ENCODE peak calls at places on chromosomes 13 and 19, in eight cellular contexts. R is upper lobe of left lung, B is suprapubic skin, D is Panc1, K is SK-N-SH, W is HL-60, M is breast epithelium, X is stomach. O is an unnamed sample. For H3K27me3, the result is how much of the 10 kb centered on the place peaks cover.

GRCh38 chr13:101303512-101303911 is 112.8 kb downstream of the NALCN start:
- DNase-seq in R (no peak), B (no peak), D (no peak), K (peak), W (no peak), M (no peak), X (no peak), O (no peak)

GRCh38 chr13:93746589-93746988 is 520.0 kb downstream of the GPC6 start:
- DNase-seq in R (no peak), B (no peak), D (no peak), K (no peak), W (no peak), M (no peak), X (no peak), O (no peak)

GRCh38 chr13:109207618-109208017 is 578.2 kb downstream of the MYO16 start:
- DNase-seq in R (no peak), B (no peak), D (no peak), K (no peak), W (no peak), M (no peak), X (no peak), O (no peak)

GRCh38 chr19:17944301-17944700 is 11.5 kb downstream of the CCDC124 start:
- DNase-seq in R (no peak), B (no peak), D (no peak), K (no peak), W (no peak), M (no peak), X (no peak), O (no peak)

GRCh38 chr19:11418518-11419506 is at the start of gene RGL3:
- DNase-seq in R (peak), B (no peak), D (no peak), K (peak), W (no peak), M (no peak), X (peak), O (peak)

GRCh38 chr19:43311706-43312105 is 41.8 kb upstream of the CD177 start:
- DNase-seq in R (no peak), B (no peak), D (no peak), K (no peak), W (no peak), M (no peak), X (no peak), O (no peak)

GRCh38 chr13:45055198-45055901 is 65.0 kb upstream of the GTF2F2 start:
- DNase-seq in R (no peak), B (no peak), D (peak), K (no peak), W (no peak), M (no peak), X (no peak), O (no peak)

GRCh38 chr13:82688400-82688999 is 1193.8 kb downstream of the SLITRK1 start:
- DNase-seq in R (no peak), B (no peak), D (no peak), K (no peak), W (no peak), M (no peak), X (no peak), O (no peak)

GRCh38 chr13:28355822-28356371 is 139.0 kb downstream of the FLT1 start:
- DNase-seq in R (no peak), B (no peak), D (no peak), K (no peak), W (no peak), M (no peak), X (no peak), O (no peak)

GRCh38 chr13:44668707-44669106 is 92.6 kb upstream of the TSC22D1 start:
- DNase-seq in R (no peak), B (no peak), D (no peak), K (no peak), W (no peak), M (no peak), X (no peak), O (no peak)

GRCh38 chr13:33722216-33722900 is 95.6 kb upstream of the RFC3 start:
- DNase-seq in R (no peak), B (no peak), D (no peak), K (no peak), W (no peak), M (no peak), X (no peak), O (no peak)

GRCh38 chr19:9913237-9914000 is 22.9 kb downstream of the OLFM2 start:
- DNase-seq in R (peak), B (no peak), D (no peak), K (peak), W (no peak), M (no peak), X (peak), O (peak)

GRCh38 chr19:46254776-46255175 is 25.2 kb downstream of the IGFL1 start:
- DNase-seq in R (no peak), B (no peak), D (no peak), K (no peak), W (peak), M (no peak), X (no peak), O (no peak)

GRCh38 chr13:36915106-36915505 is 4.9 kb downstream of the SMAD9 start:
- DNase-seq in R (no peak), B (no peak), D (no peak), K (peak), W (no peak), M (no peak), X (no peak), O (no peak)

GRCh38 chr13:107342747-107343146 is 774.8 kb upstream of the ARGLU1 start:
- DNase-seq in R (no peak), B (no peak), D (no peak), K (no peak), W (no peak), M (no peak), X (no peak), O (no peak)

GRCh38 chr19:14091885-14092462 is 1.4 kb upstream of the SAMD1 start:
- DNase-seq in R (no peak), B (peak), D (no peak), K (no peak), W (no peak), M (no peak), X (no peak), O (no peak)

GRCh38 chr13:45786293-45786920 is 65.1 kb downstream of the SIAH3 start:
- DNase-seq in R (no peak), B (no peak), D (no peak), K (peak), W (no peak), M (no peak), X (peak), O (no peak)

GRCh38 chr13:99778500-99778899 is 193.1 kb downstream of the ZIC5 start:
- DNase-seq in R (no peak), B (no peak), D (no peak), K (no peak), W (no peak), M (no peak), X (no peak), O (no peak)

GRCh38 chr13:59343132-59343531 is 820.6 kb downstream of the DIAPH3 start:
- DNase-seq in R (no peak), B (no peak), D (no peak), K (no peak), W (no peak), M (no peak), X (no peak), O (no peak)

DNA sequence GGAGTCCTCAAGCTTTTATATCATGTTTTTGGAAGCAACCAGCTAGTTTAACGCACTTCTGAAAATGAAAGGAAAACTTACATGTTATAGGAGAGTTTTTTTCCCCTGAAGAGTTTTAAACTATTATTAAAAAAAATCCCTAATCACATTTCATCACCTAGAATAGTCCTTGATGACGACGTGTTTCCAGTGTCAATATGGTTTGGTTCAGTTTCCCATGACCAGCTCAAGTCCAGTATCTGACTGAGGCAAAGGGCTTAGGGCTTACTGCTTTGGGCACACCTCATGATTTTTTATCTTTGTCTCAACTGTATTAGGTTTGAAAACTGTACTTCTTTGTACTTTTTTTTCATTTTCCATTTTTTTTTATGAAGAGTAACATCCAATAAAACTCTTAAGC is 36.1 kb downstream of the URI1 start:
- DNase-seq in R (no peak), B (no peak), D (no peak), K (no peak), W (no peak), M (no peak), X (no peak), O (no peak)
- H3K4me3 ChIP-seq in R (no peak), B (no peak), D (no peak), K (no peak), W (no peak), M (no peak), X (no peak), O (no peak)

GRCh38 chr19:1064661-1065605 is 2.0 kb upstream of the ARHGAP45 start:
- DNase-seq in R (peak), B (peak), D (no peak), K (peak), W (peak), M (no peak), X (peak), O (peak)
- TF ChIP-seq POLR2AphosphoS5 in R (peak), B (no peak), D (no peak), K (no peak), W (no peak), M (no peak), X (peak), O (peak)

DNA sequence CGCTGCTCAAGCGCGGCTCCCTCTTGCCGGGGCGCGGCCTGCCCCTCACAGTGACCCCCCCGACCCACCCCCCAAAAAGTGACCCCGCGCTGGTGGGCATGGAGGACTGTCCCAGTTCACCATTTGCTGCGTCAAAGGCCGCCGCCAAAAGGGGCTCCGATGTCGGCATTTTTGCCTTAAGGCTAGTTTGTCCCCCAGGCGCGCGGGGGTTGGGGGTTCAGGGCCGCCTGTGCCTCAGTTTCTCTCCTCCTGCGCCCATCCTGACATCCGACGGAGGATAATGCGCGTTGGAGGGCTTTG is 17.1 kb downstream of the NFIX start:
- DNase-seq in R (no peak), B (no peak), D (no peak), K (no peak), W (no peak), M (no peak), X (no peak), O (no peak)
- H3K27me3 ChIP-seq in R (under half), B (under half), D (under half), K (under half), W (under half), M (under half), X (under half), O (under half)

GRCh38 chr19:53991224-53992113 is at the start of gene CACNG6:
- DNase-seq in R (no peak), B (no peak), D (no peak), K (peak), W (no peak), M (no peak), X (peak), O (no peak)

GRCh38 chr19:53989600-53990533 is 1.6 kb upstream of the CACNG6 start:
- DNase-seq in R (no peak), B (no peak), D (peak), K (no peak), W (no peak), M (no peak), X (no peak), O (no peak)

GRCh38 chr19:53992815-53993214 is 1.4 kb downstream of the CACNG6 start:
- DNase-seq in R (peak), B (no peak), D (no peak), K (no peak), W (no peak), M (no peak), X (no peak), O (no peak)

GRCh38 chr19:53993448-53993847 is 2.0 kb downstream of the CACNG6 start:
- DNase-seq in R (no peak), B (no peak), D (no peak), K (no peak), W (no peak), M (no peak), X (no peak), O (no peak)

GRCh38 chr19:53992211-53992610 is 774 bp downstream of the CACNG6 start:
- DNase-seq in R (no peak), B (no peak), D (no peak), K (no peak), W (no peak), M (no peak), X (no peak), O (no peak)
- H3K4me3 ChIP-seq in R (no peak), B (no peak), D (peak), K (no peak), W (no peak), M (no peak), X (peak), O (no peak)

GRCh38 chr13:43307921-43308433 is 284.6 kb downstream of the DNAJC15 start:
- DNase-seq in R (no peak), B (peak), D (no peak), K (peak), W (peak), M (peak), X (peak), O (peak)
- TF ChIP-seq POLR2AphosphoS5 in R (no peak), B (no peak), D (no peak), K (peak), W (no peak), M (no peak), X (peak), O (peak)

GRCh38 chr13:26878465-26878864 is 117.9 kb upstream of the GPR12 start:
- DNase-seq in R (no peak), B (no peak), D (no peak), K (no peak), W (no peak), M (no peak), X (no peak), O (no peak)

GRCh38 chr13:26881154-26881553 is 120.6 kb upstream of the GPR12 start:
- DNase-seq in R (no peak), B (no peak), D (no peak), K (peak), W (no peak), M (peak), X (no peak), O (peak)

GRCh38 chr13:26883613-26884257 is 123.1 kb upstream of the GPR12 start:
- DNase-seq in R (no peak), B (no peak), D (no peak), K (no peak), W (no peak), M (no peak), X (no peak), O (no peak)

GRCh38 chr13:26882731-26883130 is 122.1 kb upstream of the GPR12 start:
- DNase-seq in R (no peak), B (no peak), D (no peak), K (no peak), W (no peak), M (no peak), X (no peak), O (no peak)

GRCh38 chr13:26880741-26881140 is 120.2 kb upstream of the GPR12 start:
- DNase-seq in R (no peak), B (no peak), D (no peak), K (no peak), W (no peak), M (no peak), X (no peak), O (no peak)
- H3K27me3 ChIP-seq in R (under half), B (under half), D (under half), K (under half), W (under half), M (under half), X (under half), O (under half)

GRCh38 chr13:80830431-80830830 is 489.5 kb upstream of the SPRY2 start:
- DNase-seq in R (no peak), B (no peak), D (no peak), K (no peak), W (no peak), M (no peak), X (no peak), O (no peak)

GRCh38 chr13:80828759-80829158 is 487.8 kb upstream of the SPRY2 start:
- DNase-seq in R (no peak), B (no peak), D (no peak), K (no peak), W (no peak), M (no peak), X (no peak), O (no peak)

GRCh38 chr13:80823472-80823871 is 482.5 kb upstream of the SPRY2 start:
- DNase-seq in R (no peak), B (no peak), D (no peak), K (no peak), W (no peak), M (no peak), X (no peak), O (no peak)

GRCh38 chr13:80824231-80824630 is 483.3 kb upstream of the SPRY2 start:
- DNase-seq in R (no peak), B (no peak), D (no peak), K (no peak), W (no peak), M (no peak), X (no peak), O (no peak)

DNA sequence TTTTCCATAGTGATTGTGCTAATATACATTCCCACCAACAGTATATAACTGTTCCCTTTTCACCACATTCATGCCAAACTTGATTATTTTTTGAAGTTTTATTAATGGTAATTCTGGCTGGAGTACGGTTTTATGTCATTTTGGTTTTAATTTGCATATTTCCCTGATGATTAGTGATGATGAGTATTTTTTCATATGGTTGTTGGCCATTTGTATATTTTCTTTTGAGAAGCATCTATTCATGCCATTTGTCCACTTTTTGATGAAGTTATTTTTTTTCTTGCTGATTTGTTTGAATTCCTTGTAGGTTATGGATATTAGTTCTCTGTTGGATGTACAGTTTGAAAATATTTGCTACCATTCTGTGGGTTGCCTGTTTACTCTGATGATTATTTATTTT is 484.4 kb upstream of the SPRY2 start:
- DNase-seq in R (no peak), B (no peak), D (no peak), K (no peak), W (no peak), M (no peak), X (no peak), O (no peak)
- H3K4me3 ChIP-seq in R (no peak), B (no peak), D (no peak), K (no peak), W (no peak), M (no peak), X (no peak), O (no peak)

GRCh38 chr13:40113644-40114304 is 458.3 kb downstream of the COG6 start:
- DNase-seq in R (no peak), B (no peak), D (no peak), K (no peak), W (no peak), M (no peak), X (no peak), O (no peak)
- TF ChIP-seq POLR2AphosphoS5 in R (peak), B (no peak), D (no peak), K (no peak), W (no peak), M (no peak), X (no peak), O (no peak)

DNA sequence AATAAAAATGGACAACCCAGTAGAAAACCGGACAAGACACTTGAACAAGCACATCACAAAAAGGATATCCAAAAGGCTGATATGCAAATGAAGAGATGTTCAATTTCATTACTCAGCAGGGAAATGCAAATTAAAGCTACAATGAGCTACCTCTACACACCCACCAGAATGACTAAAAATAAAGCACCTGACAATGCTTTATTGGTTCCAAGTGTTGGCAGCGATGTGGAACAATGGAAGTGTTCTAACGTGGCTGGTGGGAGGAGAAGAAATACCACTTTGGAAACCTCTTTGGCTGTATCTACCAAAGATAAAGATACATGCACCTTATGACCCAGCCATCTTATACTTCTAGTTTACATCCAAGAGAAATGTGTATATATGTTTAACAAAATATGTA is 3.7 kb upstream of the ACP7 start:
- DNase-seq in R (no peak), B (no peak), D (no peak), K (no peak), W (no peak), M (no peak), X (no peak), O (no peak)
- H3K27me3 ChIP-seq in R (under half), B (under half), D (under half), K (under half), W (under half), M (under half), X (under half), O (under half)